ENCODE peak calls at places on chromosomes 2 and 18, in seven cellular contexts. One of them, this sample, is unnamed.

GRCh38 chr2:111706481-111707001 is 177.5 kb downstream of the ANAPC1 start:
- DNase-seq in GM04504: no peak
- DNase-seq in stimulated activated CD8-positive, alpha-beta memory T cell treated with anti-CD3 and anti-CD28 coated beads, Interleukin-7, amount 100 ng/mL, for 24 hours: no peak
- DNase-seq in NCI-H1092 treated with DMSO at 0.1 percent for 48 hours: no peak
- DNase-seq in Right ventricle myocardium superior: no peak
- DNase-seq in GM20000: no peak
- DNase-seq in adrenal gland: no peak
- DNase-seq in this sample: no peak

GRCh38 chr2:3739313-3739712 is 35.9 kb downstream of the DCDC2C start:
- DNase-seq in GM04504: no peak
- DNase-seq in stimulated activated CD8-positive, alpha-beta memory T cell treated with anti-CD3 and anti-CD28 coated beads, Interleukin-7, amount 100 ng/mL, for 24 hours: no peak
- DNase-seq in NCI-H1092 treated with DMSO at 0.1 percent for 48 hours: no peak
- DNase-seq in Right ventricle myocardium superior: no peak
- DNase-seq in GM20000: no peak
- DNase-seq in adrenal gland: no peak
- DNase-seq in this sample: no peak

GRCh38 chr2:112924855-112925254 is 13.9 kb downstream of the IL37 start:
- DNase-seq in GM04504: no peak
- DNase-seq in stimulated activated CD8-positive, alpha-beta memory T cell treated with anti-CD3 and anti-CD28 coated beads, Interleukin-7, amount 100 ng/mL, for 24 hours: no peak
- DNase-seq in NCI-H1092 treated with DMSO at 0.1 percent for 48 hours: no peak
- DNase-seq in Right ventricle myocardium superior: no peak
- DNase-seq in GM20000: no peak
- DNase-seq in adrenal gland: no peak
- DNase-seq in this sample: no peak

GRCh38 chr18:63298393-63299015 is 21.1 kb downstream of the BCL2 start:
- DNase-seq in GM04504: no peak
- DNase-seq in stimulated activated CD8-positive, alpha-beta memory T cell treated with anti-CD3 and anti-CD28 coated beads, Interleukin-7, amount 100 ng/mL, for 24 hours: no peak
- DNase-seq in NCI-H1092 treated with DMSO at 0.1 percent for 48 hours: no peak
- DNase-seq in Right ventricle myocardium superior: no peak
- DNase-seq in GM20000: no peak
- DNase-seq in adrenal gland: peak
- DNase-seq in this sample: no peak

GRCh38 chr18:56748698-56749268 is 97.6 kb downstream of the WDR7 start:
- DNase-seq in GM04504: no peak
- DNase-seq in stimulated activated CD8-positive, alpha-beta memory T cell treated with anti-CD3 and anti-CD28 coated beads, Interleukin-7, amount 100 ng/mL, for 24 hours: no peak
- DNase-seq in NCI-H1092 treated with DMSO at 0.1 percent for 48 hours: peak
- DNase-seq in Right ventricle myocardium superior: no peak
- DNase-seq in GM20000: peak
- DNase-seq in adrenal gland: peak
- DNase-seq in this sample: no peak

GRCh38 chr18:42182728-42183700 is 228.0 kb downstream of the PIK3C3 start:
- DNase-seq in GM04504: no peak
- DNase-seq in stimulated activated CD8-positive, alpha-beta memory T cell treated with anti-CD3 and anti-CD28 coated beads, Interleukin-7, amount 100 ng/mL, for 24 hours: no peak
- DNase-seq in NCI-H1092 treated with DMSO at 0.1 percent for 48 hours: no peak
- DNase-seq in Right ventricle myocardium superior: no peak
- DNase-seq in GM20000: no peak
- DNase-seq in adrenal gland: no peak
- DNase-seq in this sample: no peak

GRCh38 chr2:9207641-9208301 is 1.2 kb downstream of the ASAP2 start:
- DNase-seq in GM04504: no peak
- DNase-seq in stimulated activated CD8-positive, alpha-beta memory T cell treated with anti-CD3 and anti-CD28 coated beads, Interleukin-7, amount 100 ng/mL, for 24 hours: no peak
- DNase-seq in NCI-H1092 treated with DMSO at 0.1 percent for 48 hours: no peak
- DNase-seq in Right ventricle myocardium superior: no peak
- DNase-seq in GM20000: peak
- DNase-seq in adrenal gland: no peak
- DNase-seq in this sample: peak

GRCh38 chr18:9392726-9393125 is 58.2 kb downstream of the TWSG1 start:
- DNase-seq in GM04504: no peak
- DNase-seq in stimulated activated CD8-positive, alpha-beta memory T cell treated with anti-CD3 and anti-CD28 coated beads, Interleukin-7, amount 100 ng/mL, for 24 hours: no peak
- DNase-seq in NCI-H1092 treated with DMSO at 0.1 percent for 48 hours: no peak
- DNase-seq in Right ventricle myocardium superior: no peak
- DNase-seq in GM20000: no peak
- DNase-seq in adrenal gland: no peak
- DNase-seq in this sample: no peak

GRCh38 chr2:226336283-226336682 is 463.3 kb downstream of the IRS1 start:
- DNase-seq in GM04504: no peak
- DNase-seq in stimulated activated CD8-positive, alpha-beta memory T cell treated with anti-CD3 and anti-CD28 coated beads, Interleukin-7, amount 100 ng/mL, for 24 hours: no peak
- DNase-seq in NCI-H1092 treated with DMSO at 0.1 percent for 48 hours: no peak
- DNase-seq in Right ventricle myocardium superior: no peak
- DNase-seq in GM20000: no peak
- DNase-seq in adrenal gland: no peak
- DNase-seq in this sample: no peak

GRCh38 chr2:17257194-17257909 is 260.9 kb downstream of the RAD51AP2 start:
- DNase-seq in GM04504: peak
- DNase-seq in stimulated activated CD8-positive, alpha-beta memory T cell treated with anti-CD3 and anti-CD28 coated beads, Interleukin-7, amount 100 ng/mL, for 24 hours: no peak
- DNase-seq in NCI-H1092 treated with DMSO at 0.1 percent for 48 hours: no peak
- DNase-seq in Right ventricle myocardium superior: no peak
- DNase-seq in GM20000: no peak
- DNase-seq in adrenal gland: no peak
- DNase-seq in this sample: no peak

GRCh38 chr18:5900249-5900648 is 4.9 kb upstream of the TMEM200C start:
- DNase-seq in GM04504: no peak
- DNase-seq in stimulated activated CD8-positive, alpha-beta memory T cell treated with anti-CD3 and anti-CD28 coated beads, Interleukin-7, amount 100 ng/mL, for 24 hours: no peak
- DNase-seq in NCI-H1092 treated with DMSO at 0.1 percent for 48 hours: no peak
- DNase-seq in Right ventricle myocardium superior: no peak
- DNase-seq in GM20000: no peak
- DNase-seq in adrenal gland: no peak
- DNase-seq in this sample: no peak

GRCh38 chr2:73067043-73067442 is 4.5 kb downstream of the SFXN5 start:
- DNase-seq in GM04504: no peak
- DNase-seq in stimulated activated CD8-positive, alpha-beta memory T cell treated with anti-CD3 and anti-CD28 coated beads, Interleukin-7, amount 100 ng/mL, for 24 hours: no peak
- DNase-seq in NCI-H1092 treated with DMSO at 0.1 percent for 48 hours: no peak
- DNase-seq in Right ventricle myocardium superior: no peak
- DNase-seq in GM20000: no peak
- DNase-seq in adrenal gland: no peak
- DNase-seq in this sample: no peak

GRCh38 chr18:34647251-34647650 is 62.8 kb upstream of the DTNA start:
- DNase-seq in GM04504: no peak
- DNase-seq in stimulated activated CD8-positive, alpha-beta memory T cell treated with anti-CD3 and anti-CD28 coated beads, Interleukin-7, amount 100 ng/mL, for 24 hours: no peak
- DNase-seq in NCI-H1092 treated with DMSO at 0.1 percent for 48 hours: no peak
- DNase-seq in Right ventricle myocardium superior: no peak
- DNase-seq in GM20000: no peak
- DNase-seq in adrenal gland: no peak
- DNase-seq in this sample: no peak

GRCh38 chr2:47339745-47340541 is 63.0 kb upstream of the MSH2 start:
- DNase-seq in GM04504: no peak
- DNase-seq in stimulated activated CD8-positive, alpha-beta memory T cell treated with anti-CD3 and anti-CD28 coated beads, Interleukin-7, amount 100 ng/mL, for 24 hours: no peak
- DNase-seq in NCI-H1092 treated with DMSO at 0.1 percent for 48 hours: no peak
- DNase-seq in Right ventricle myocardium superior: no peak
- DNase-seq in GM20000: no peak
- DNase-seq in adrenal gland: no peak
- DNase-seq in this sample: peak

GRCh38 chr2:79857888-79858287 is 345.0 kb downstream of the CTNNA2 start:
- DNase-seq in GM04504: no peak
- DNase-seq in stimulated activated CD8-positive, alpha-beta memory T cell treated with anti-CD3 and anti-CD28 coated beads, Interleukin-7, amount 100 ng/mL, for 24 hours: no peak
- DNase-seq in NCI-H1092 treated with DMSO at 0.1 percent for 48 hours: no peak
- DNase-seq in Right ventricle myocardium superior: no peak
- DNase-seq in GM20000: no peak
- DNase-seq in adrenal gland: no peak
- DNase-seq in this sample: no peak

GRCh38 chr2:234879671-234880455 is 72.0 kb upstream of the SH3BP4 start:
- DNase-seq in GM04504: no peak
- DNase-seq in stimulated activated CD8-positive, alpha-beta memory T cell treated with anti-CD3 and anti-CD28 coated beads, Interleukin-7, amount 100 ng/mL, for 24 hours: no peak
- DNase-seq in NCI-H1092 treated with DMSO at 0.1 percent for 48 hours: no peak
- DNase-seq in Right ventricle myocardium superior: no peak
- DNase-seq in GM20000: no peak
- DNase-seq in adrenal gland: peak
- DNase-seq in this sample: no peak

GRCh38 chr18:25735447-25735846 is 355.0 kb downstream of the SS18 start:
- DNase-seq in GM04504: no peak
- DNase-seq in stimulated activated CD8-positive, alpha-beta memory T cell treated with anti-CD3 and anti-CD28 coated beads, Interleukin-7, amount 100 ng/mL, for 24 hours: no peak
- DNase-seq in NCI-H1092 treated with DMSO at 0.1 percent for 48 hours: no peak
- DNase-seq in Right ventricle myocardium superior: no peak
- DNase-seq in GM20000: no peak
- DNase-seq in adrenal gland: no peak
- DNase-seq in this sample: no peak

GRCh38 chr2:223586261-223586660 is 15.9 kb downstream of the SCG2 start:
- DNase-seq in GM04504: peak
- DNase-seq in stimulated activated CD8-positive, alpha-beta memory T cell treated with anti-CD3 and anti-CD28 coated beads, Interleukin-7, amount 100 ng/mL, for 24 hours: no peak
- DNase-seq in NCI-H1092 treated with DMSO at 0.1 percent for 48 hours: peak
- DNase-seq in Right ventricle myocardium superior: no peak
- DNase-seq in GM20000: no peak
- DNase-seq in adrenal gland: no peak
- DNase-seq in this sample: no peak

GRCh38 chr18:47247036-47247832 is 4.2 kb downstream of the SKOR2 start:
- DNase-seq in GM04504: no peak
- DNase-seq in stimulated activated CD8-positive, alpha-beta memory T cell treated with anti-CD3 and anti-CD28 coated beads, Interleukin-7, amount 100 ng/mL, for 24 hours: no peak
- DNase-seq in NCI-H1092 treated with DMSO at 0.1 percent for 48 hours: no peak
- DNase-seq in Right ventricle myocardium superior: no peak
- DNase-seq in GM20000: peak
- DNase-seq in adrenal gland: no peak
- DNase-seq in this sample: no peak

GRCh38 chr2:211477537-211478275 is 921.3 kb downstream of the CPS1 start:
- DNase-seq in GM04504: no peak
- DNase-seq in stimulated activated CD8-positive, alpha-beta memory T cell treated with anti-CD3 and anti-CD28 coated beads, Interleukin-7, amount 100 ng/mL, for 24 hours: no peak
- DNase-seq in NCI-H1092 treated with DMSO at 0.1 percent for 48 hours: no peak
- DNase-seq in Right ventricle myocardium superior: no peak
- DNase-seq in GM20000: no peak
- DNase-seq in adrenal gland: no peak
- DNase-seq in this sample: no peak

GRCh38 chr18:12041561-12041960 is 52.1 kb upstream of the ANKRD62 start:
- DNase-seq in GM04504: peak
- DNase-seq in stimulated activated CD8-positive, alpha-beta memory T cell treated with anti-CD3 and anti-CD28 coated beads, Interleukin-7, amount 100 ng/mL, for 24 hours: no peak
- DNase-seq in NCI-H1092 treated with DMSO at 0.1 percent for 48 hours: no peak
- DNase-seq in Right ventricle myocardium superior: no peak
- DNase-seq in GM20000: no peak
- DNase-seq in adrenal gland: peak
- DNase-seq in this sample: no peak

GRCh38 chr18:53795061-53795460 is 429.4 kb downstream of the MBD2 start:
- DNase-seq in GM04504: no peak
- DNase-seq in stimulated activated CD8-positive, alpha-beta memory T cell treated with anti-CD3 and anti-CD28 coated beads, Interleukin-7, amount 100 ng/mL, for 24 hours: no peak
- DNase-seq in NCI-H1092 treated with DMSO at 0.1 percent for 48 hours: no peak
- DNase-seq in Right ventricle myocardium superior: no peak
- DNase-seq in GM20000: no peak
- DNase-seq in adrenal gland: no peak
- DNase-seq in this sample: no peak

GRCh38 chr2:124347209-124347608 is 322.1 kb downstream of the CNTNAP5 start:
- DNase-seq in GM04504: no peak
- DNase-seq in stimulated activated CD8-positive, alpha-beta memory T cell treated with anti-CD3 and anti-CD28 coated beads, Interleukin-7, amount 100 ng/mL, for 24 hours: no peak
- DNase-seq in NCI-H1092 treated with DMSO at 0.1 percent for 48 hours: no peak
- DNase-seq in Right ventricle myocardium superior: no peak
- DNase-seq in GM20000: no peak
- DNase-seq in adrenal gland: no peak
- DNase-seq in this sample: no peak

GRCh38 chr2:132978840-132979239 is 308.8 kb upstream of the LYPD1 start:
- DNase-seq in GM04504: no peak
- DNase-seq in stimulated activated CD8-positive, alpha-beta memory T cell treated with anti-CD3 and anti-CD28 coated beads, Interleukin-7, amount 100 ng/mL, for 24 hours: no peak
- DNase-seq in NCI-H1092 treated with DMSO at 0.1 percent for 48 hours: no peak
- DNase-seq in Right ventricle myocardium superior: no peak
- DNase-seq in GM20000: no peak
- DNase-seq in adrenal gland: no peak
- DNase-seq in this sample: no peak

GRCh38 chr18:9804517-9805104 is 81.2 kb upstream of the TXNDC2 start:
- DNase-seq in GM04504: no peak
- DNase-seq in stimulated activated CD8-positive, alpha-beta memory T cell treated with anti-CD3 and anti-CD28 coated beads, Interleukin-7, amount 100 ng/mL, for 24 hours: no peak
- DNase-seq in NCI-H1092 treated with DMSO at 0.1 percent for 48 hours: peak
- DNase-seq in Right ventricle myocardium superior: peak
- DNase-seq in GM20000: no peak
- DNase-seq in adrenal gland: peak
- DNase-seq in this sample: no peak

GRCh38 chr18:61554946-61555361 is 221.7 kb downstream of the CDH20 start:
- DNase-seq in GM04504: no peak
- DNase-seq in stimulated activated CD8-positive, alpha-beta memory T cell treated with anti-CD3 and anti-CD28 coated beads, Interleukin-7, amount 100 ng/mL, for 24 hours: no peak
- DNase-seq in NCI-H1092 treated with DMSO at 0.1 percent for 48 hours: no peak
- DNase-seq in Right ventricle myocardium superior: no peak
- DNase-seq in GM20000: no peak
- DNase-seq in adrenal gland: peak
- DNase-seq in this sample: no peak

GRCh38 chr2:182628901-182629300 is 87.2 kb upstream of the DNAJC10 start:
- DNase-seq in GM04504: no peak
- DNase-seq in stimulated activated CD8-positive, alpha-beta memory T cell treated with anti-CD3 and anti-CD28 coated beads, Interleukin-7, amount 100 ng/mL, for 24 hours: no peak
- DNase-seq in NCI-H1092 treated with DMSO at 0.1 percent for 48 hours: no peak
- DNase-seq in Right ventricle myocardium superior: no peak
- DNase-seq in GM20000: no peak
- DNase-seq in adrenal gland: no peak
- DNase-seq in this sample: no peak

GRCh38 chr18:75679347-75679746 is 251.8 kb upstream of the SMIM21 start:
- DNase-seq in GM04504: no peak
- DNase-seq in stimulated activated CD8-positive, alpha-beta memory T cell treated with anti-CD3 and anti-CD28 coated beads, Interleukin-7, amount 100 ng/mL, for 24 hours: no peak
- DNase-seq in NCI-H1092 treated with DMSO at 0.1 percent for 48 hours: no peak
- DNase-seq in Right ventricle myocardium superior: peak
- DNase-seq in GM20000: no peak
- DNase-seq in adrenal gland: peak
- DNase-seq in this sample: no peak

GRCh38 chr18:67359868-67360838 is 156.4 kb downstream of the DSEL start:
- DNase-seq in GM04504: peak
- DNase-seq in stimulated activated CD8-positive, alpha-beta memory T cell treated with anti-CD3 and anti-CD28 coated beads, Interleukin-7, amount 100 ng/mL, for 24 hours: no peak
- DNase-seq in NCI-H1092 treated with DMSO at 0.1 percent for 48 hours: no peak
- DNase-seq in Right ventricle myocardium superior: no peak
- DNase-seq in GM20000: no peak
- DNase-seq in adrenal gland: peak
- DNase-seq in this sample: no peak